ENCODE peak calls at places on chromosomes 5 and 9, in five cellular contexts. Y, X, U, Q and B are unnamed samples.

GRCh38 chr5:69493235-69493925 is 790 bp downstream of the OCLN start:
- DNase-seq in Y (no peak), X (peak), U (peak), Q (peak), B (peak)

GRCh38 chr5:23419115-23419514 is 88.3 kb upstream of the PRDM9 start:
- DNase-seq in Y (no peak), X (peak), U (peak), Q (no peak), B (no peak)

GRCh38 chr9:95857122-95857521 is 18.4 kb upstream of the ERCC6L2 start:
- DNase-seq in Y (peak), X (peak), U (no peak), Q (no peak), B (no peak)

GRCh38 chr5:90408571-90409317 is 812 bp downstream of the CETN3 start:
- DNase-seq in Y (no peak), X (no peak), U (peak), Q (no peak), B (peak)

GRCh38 chr9:81772144-81772543 is 82.8 kb upstream of the TLE1 start:
- DNase-seq in Y (peak), X (peak), U (no peak), Q (no peak), B (no peak)

GRCh38 chr5:18797241-18797640 is 1163.0 kb downstream of the TAF11L14 start:
- DNase-seq in Y (no peak), X (peak), U (no peak), Q (no peak), B (no peak)

GRCh38 chr9:87336914-87337333 is 160.7 kb upstream of the DAPK1 start:
- DNase-seq in Y (peak), X (peak), U (peak), Q (no peak), B (peak)

GRCh38 chr5:168430303-168430702 is 56.0 kb upstream of the RARS1 start:
- DNase-seq in Y (no peak), X (no peak), U (no peak), Q (no peak), B (no peak)

GRCh38 chr9:95283678-95284077 is 33.8 kb downstream of the FANCC start:
- DNase-seq in Y (no peak), X (no peak), U (no peak), Q (no peak), B (no peak)

DNA sequence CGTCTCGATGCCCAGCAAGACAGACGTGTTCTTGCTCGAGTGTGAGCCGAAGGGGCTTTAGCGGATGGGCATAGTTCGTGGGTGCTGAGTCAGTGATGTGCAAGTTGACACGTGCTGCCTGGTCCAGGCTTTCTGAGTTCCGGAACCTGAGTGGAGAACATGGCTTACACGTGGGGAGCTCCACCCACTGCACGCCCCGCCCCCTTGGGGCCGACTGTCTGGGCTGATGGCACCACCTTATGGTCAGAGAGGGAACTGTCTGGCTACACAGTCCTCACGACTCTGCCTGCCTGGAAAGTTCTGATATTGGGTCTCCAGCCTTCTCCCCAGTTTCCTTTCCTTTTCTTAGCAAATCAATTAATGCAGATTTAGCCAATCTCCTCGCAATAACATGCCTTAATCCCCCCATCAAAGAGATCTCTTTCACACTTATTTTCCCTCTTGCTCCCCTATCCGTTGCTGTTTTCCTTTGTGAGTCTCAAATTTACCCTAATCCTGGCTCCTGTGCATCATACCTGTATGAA is 3.8 kb upstream of the STC2 start:
- DNase-seq in Y (peak), X (peak), U (peak), Q (peak), B (peak)
- H3K4ac ChIP-seq in Y (peak), X (no peak), U (no peak), Q (no peak), B (no peak)

GRCh38 chr9:19936598-19936997 is 147.8 kb upstream of the SLC24A2 start:
- DNase-seq in Y (no peak), X (no peak), U (no peak), Q (no peak), B (no peak)
- H3K18ac ChIP-seq in Y (no peak), X (no peak), U (no peak), Q (no peak), B (no peak)

DNA sequence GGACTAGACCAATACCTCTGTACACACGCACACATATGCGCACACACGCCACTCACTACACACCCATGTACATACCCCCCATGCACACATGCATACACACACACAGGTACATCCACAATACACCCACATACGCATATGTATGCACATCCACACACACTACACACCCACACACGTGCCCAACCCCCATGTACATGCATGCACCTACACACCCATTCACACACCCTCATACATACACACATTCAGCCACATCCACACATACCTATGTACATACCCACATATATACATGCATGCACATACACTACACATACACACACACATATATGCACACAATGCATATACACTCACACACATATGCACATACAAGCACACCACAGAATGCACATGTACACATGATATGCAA is 107.1 kb downstream of the GADD45G start:
- DNase-seq in Y (no peak), X (no peak), U (no peak), Q (no peak), B (no peak)
- H3K4ac ChIP-seq in Y (no peak), X (no peak), U (peak), Q (no peak), B (no peak)

GRCh38 chr5:150160448-150161069 is 4.9 kb upstream of the PDGFRB start:
- DNase-seq in Y (no peak), X (no peak), U (no peak), Q (no peak), B (no peak)

GRCh38 chr5:150163547-150164059 is 3.0 kb upstream of the CDX1 start:
- DNase-seq in Y (no peak), X (peak), U (no peak), Q (peak), B (no peak)

GRCh38 chr5:150161242-150162141 is 5.1 kb upstream of the CDX1 start:
- DNase-seq in Y (peak), X (peak), U (peak), Q (peak), B (peak)

GRCh38 chr5:150163035-150163434 is 3.5 kb upstream of the CDX1 start:
- DNase-seq in Y (no peak), X (no peak), U (no peak), Q (no peak), B (no peak)

GRCh38 chr5:150162142-150162513 is 4.5 kb upstream of the CDX1 start:
- DNase-seq in Y (no peak), X (no peak), U (no peak), Q (no peak), B (no peak)
- H3K18ac ChIP-seq in Y (no peak), X (no peak), U (no peak), Q (no peak), B (peak)

GRCh38 chr5:2130361-2130760 is 247.6 kb upstream of the IRX4 start:
- DNase-seq in Y (no peak), X (peak), U (no peak), Q (no peak), B (no peak)

GRCh38 chr5:2133080-2133479 is 250.4 kb upstream of the IRX4 start:
- DNase-seq in Y (no peak), X (no peak), U (no peak), Q (no peak), B (no peak)

GRCh38 chr5:2131196-2131595 is 248.5 kb upstream of the IRX4 start:
- DNase-seq in Y (no peak), X (no peak), U (no peak), Q (no peak), B (no peak)

GRCh38 chr5:2132497-2132847 is 249.7 kb upstream of the IRX4 start:
- DNase-seq in Y (no peak), X (no peak), U (no peak), Q (peak), B (no peak)

DNA sequence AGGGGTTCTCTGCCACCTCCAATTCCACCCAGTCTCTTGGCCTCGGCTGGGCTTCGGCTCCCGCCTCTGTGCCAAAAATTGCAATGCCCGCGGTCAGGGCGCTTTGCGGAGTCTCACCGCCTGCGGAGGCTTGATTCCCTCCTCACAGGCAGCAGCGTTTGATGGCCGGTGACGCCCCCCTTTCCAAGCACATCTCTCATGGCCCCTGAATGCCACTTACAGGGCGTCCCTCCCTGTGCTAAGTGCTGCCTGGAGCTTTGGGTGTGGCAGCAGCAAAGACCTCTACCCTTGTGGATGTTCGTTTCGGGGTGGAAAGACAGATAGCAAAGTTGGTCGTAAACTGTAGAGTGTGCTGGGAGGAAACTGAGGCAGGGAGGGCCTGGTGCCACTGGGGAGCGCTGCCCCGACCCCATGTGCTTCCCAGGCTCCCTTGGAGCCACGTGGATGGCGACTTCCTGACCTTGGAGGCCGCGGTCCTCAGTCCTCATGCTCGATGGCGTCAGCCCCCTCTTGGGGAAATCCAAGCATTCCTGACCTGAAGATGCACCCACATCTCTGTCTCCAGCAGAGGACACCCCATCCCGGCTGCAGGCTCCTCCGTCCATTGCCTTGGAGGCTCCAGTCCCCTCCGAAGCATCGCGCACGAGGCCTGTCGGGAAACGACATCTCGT is 249.2 kb upstream of the IRX4 start:
- DNase-seq in Y (no peak), X (no peak), U (no peak), Q (no peak), B (no peak)
- H3K4ac ChIP-seq in Y (no peak), X (no peak), U (no peak), Q (no peak), B (no peak)

DNA sequence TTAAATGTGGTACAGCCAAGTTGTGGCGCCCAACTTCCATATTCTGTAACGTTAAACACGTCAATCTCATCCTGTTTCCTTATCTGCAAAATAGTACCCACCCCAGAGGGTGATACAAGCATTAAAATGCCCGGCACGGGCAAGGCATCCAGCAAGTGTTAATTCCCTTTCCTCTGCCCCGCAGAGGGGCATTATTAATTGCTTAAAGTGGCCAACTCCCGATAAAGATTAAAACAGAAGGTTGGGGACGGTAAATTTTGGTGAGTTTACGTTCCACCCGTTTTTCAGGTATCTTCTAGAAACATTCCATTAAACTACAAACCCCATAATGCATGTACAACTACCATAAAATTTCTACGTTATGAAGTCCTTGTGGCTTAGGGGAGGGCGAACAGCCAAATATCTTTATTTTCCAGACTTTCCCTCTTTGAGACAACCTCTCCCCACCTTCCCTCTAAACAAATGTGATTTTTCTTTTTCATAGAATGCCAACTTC is 1.3 kb upstream of the GPBP1 start:
- DNase-seq in Y (no peak), X (no peak), U (no peak), Q (no peak), B (no peak)
- H3K18ac ChIP-seq in Y (peak), X (peak), U (no peak), Q (no peak), B (no peak)

GRCh38 chr9:91935066-91935729 is 14.8 kb downstream of the ROR2 start:
- DNase-seq in Y (no peak), X (peak), U (no peak), Q (no peak), B (no peak)

GRCh38 chr9:91937031-91937430 is 13.0 kb downstream of the ROR2 start:
- DNase-seq in Y (no peak), X (no peak), U (no peak), Q (no peak), B (no peak)

GRCh38 chr9:91933556-91934352 is 16.3 kb downstream of the ROR2 start:
- DNase-seq in Y (peak), X (no peak), U (no peak), Q (no peak), B (no peak)

GRCh38 chr9:91937727-91938126 is 12.3 kb downstream of the ROR2 start:
- DNase-seq in Y (no peak), X (no peak), U (no peak), Q (no peak), B (no peak)

DNA sequence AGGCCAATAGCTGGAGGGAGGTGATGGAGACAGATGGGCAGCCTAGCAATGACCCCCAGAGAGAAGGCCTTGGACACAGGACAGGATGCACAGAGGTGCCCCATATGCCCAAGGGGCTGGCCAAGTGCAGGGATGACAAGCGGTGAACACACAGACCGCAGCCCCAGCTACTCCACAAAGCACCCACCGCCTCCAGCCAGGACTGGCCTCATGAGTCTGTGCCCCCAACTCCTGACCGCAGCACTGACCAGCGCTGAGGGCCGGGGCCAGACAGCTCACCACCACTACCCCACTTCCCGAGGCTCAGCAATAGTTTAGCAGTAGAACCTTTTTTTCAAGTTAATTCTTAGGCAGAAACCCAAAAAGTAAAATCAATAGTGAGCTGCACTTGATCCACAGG is 14.2 kb downstream of the ROR2 start:
- DNase-seq in Y (no peak), X (no peak), U (no peak), Q (no peak), B (no peak)
- H3K4ac ChIP-seq in Y (peak), X (no peak), U (no peak), Q (no peak), B (no peak)

DNA sequence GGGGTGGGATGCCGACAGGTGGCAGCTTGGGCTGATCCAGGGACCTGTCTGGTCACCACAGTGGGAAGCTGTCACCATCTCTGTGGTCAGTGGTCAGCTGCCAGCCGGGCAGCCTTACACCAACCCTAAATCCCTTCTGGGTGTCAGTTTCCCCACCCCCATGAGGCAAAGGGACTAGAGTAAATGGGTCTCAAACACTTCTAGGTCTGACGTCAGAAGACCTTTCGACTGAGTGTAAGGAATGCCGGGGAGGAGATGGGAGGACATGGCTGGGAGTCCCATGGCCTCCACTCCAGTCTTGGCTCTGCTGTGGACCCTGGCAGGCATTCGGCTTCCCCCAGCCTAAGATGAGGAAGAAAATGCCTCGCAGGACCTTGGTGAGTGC is 40.3 kb upstream of the SLC25A51 start:
- DNase-seq in Y (no peak), X (no peak), U (no peak), Q (no peak), B (no peak)
- H3K18ac ChIP-seq in Y (peak), X (no peak), U (peak), Q (no peak), B (peak)

GRCh38 chr9:126023962-126024361 is 276.8 kb downstream of the PBX3 start:
- DNase-seq in Y (no peak), X (no peak), U (no peak), Q (no peak), B (no peak)
- H3K4ac ChIP-seq in Y (no peak), X (no peak), U (no peak), Q (no peak), B (no peak)